ENCODE peak calls at places on chromosomes 11 and 22, in eight cellular contexts. O, B, T, V, K, E, X and Z are unnamed samples. For H3K27me3, the result is how much of the 10 kb centered on the place peaks cover.

GRCh38 chr22:35629406-35630234 is 12.5 kb upstream of the MB start:
- DNase-seq in X (peak), E (peak), O (peak), B (peak), T (peak), V (peak), K (peak), Z (peak)

GRCh38 chr11:73914284-73914683 is 36.5 kb upstream of the DNAJB13 start:
- DNase-seq in B (no peak), E (no peak), V (no peak), X (no peak), O (peak), K (no peak), T (no peak), Z (no peak)

GRCh38 chr11:35321532-35322320 is 97.6 kb downstream of the SLC1A2 start:
- DNase-seq in X (no peak), B (no peak), V (no peak), T (no peak), E (no peak), K (no peak), O (no peak), Z (no peak)

GRCh38 chr11:17343907-17344306 is 7.7 kb upstream of the NCR3LG1 start:
- DNase-seq in V (no peak), B (no peak), O (no peak), E (no peak), K (no peak), X (no peak), T (no peak), Z (no peak)

GRCh38 chr22:17130199-17130598 is 9.0 kb upstream of the TMEM121B start:
- DNase-seq in X (no peak), E (no peak), O (no peak), T (no peak), B (peak), V (no peak), K (no peak), Z (no peak)

GRCh38 chr11:69466039-69466438 is 15.4 kb upstream of the LINC01488 start:
- DNase-seq in B (no peak), E (no peak), X (no peak), K (no peak), T (no peak), V (no peak), O (no peak), Z (no peak)

GRCh38 chr11:124874571-124875255 is 9.5 kb downstream of the ROBO3 start:
- DNase-seq in X (no peak), O (no peak), K (no peak), E (no peak), V (no peak), T (no peak), B (peak), Z (no peak)

GRCh38 chr11:69892986-69893555 is 73.9 kb upstream of the FGF3 start:
- DNase-seq in O (no peak), B (no peak), E (no peak), V (no peak), T (peak), K (no peak), X (no peak), Z (peak)

GRCh38 chr11:11171285-11171684 is 181.8 kb downstream of the CSNK2A3 start:
- DNase-seq in K (peak), B (peak), T (no peak), O (no peak), E (no peak), X (no peak), V (no peak), Z (no peak)

GRCh38 chr11:9139628-9140357 is 48.4 kb upstream of the SCUBE2 start:
- DNase-seq in T (no peak), B (no peak), V (no peak), E (no peak), O (no peak), X (no peak), K (no peak), Z (no peak)

GRCh38 chr22:23829845-23830372 is 8.9 kb downstream of the DERL3 start:
- DNase-seq in X (no peak), O (no peak), K (no peak), B (peak), E (no peak), T (no peak), V (peak), Z (no peak)

GRCh38 chr11:62805991-62806441 is 776 bp upstream of the NXF1 start:
- DNase-seq in K (no peak), E (no peak), B (no peak), X (no peak), O (peak), V (no peak), T (peak), Z (no peak)

GRCh38 chr11:106495046-106495445 is 417.6 kb downstream of the AASDHPPT start:
- DNase-seq in T (no peak), K (no peak), O (no peak), V (no peak), X (no peak), B (no peak), E (no peak), Z (no peak)

GRCh38 chr11:117807482-117808272 is 10.7 kb upstream of the DSCAML1 start:
- DNase-seq in K (peak), V (peak), X (peak), E (no peak), B (peak), T (peak), O (peak), Z (peak)

GRCh38 chr11:35347921-35348331 is 71.4 kb downstream of the SLC1A2 start:
- DNase-seq in X (peak), K (no peak), B (no peak), V (no peak), O (no peak), E (no peak), T (no peak), Z (no peak)

GRCh38 chr11:66266378-66267038 is 1.9 kb upstream of the RAB1B start:
- DNase-seq in T (no peak), E (no peak), V (peak), X (no peak), K (no peak), O (no peak), B (no peak), Z (no peak)

GRCh38 chr11:66268953-66269906 is 791 bp downstream of the RAB1B start:
- DNase-seq in B (no peak), V (no peak), O (peak), T (no peak), K (no peak), E (no peak), X (no peak), Z (no peak)

GRCh38 chr11:66267039-66267378 is 1.4 kb upstream of the RAB1B start:
- DNase-seq in K (no peak), O (no peak), B (no peak), V (no peak), X (no peak), E (no peak), T (no peak), Z (no peak)

GRCh38 chr11:66268210-66268952 is at the start of gene RAB1B:
- DNase-seq in E (peak), B (peak), V (peak), T (peak), X (peak), K (peak), O (peak), Z (peak)

DNA sequence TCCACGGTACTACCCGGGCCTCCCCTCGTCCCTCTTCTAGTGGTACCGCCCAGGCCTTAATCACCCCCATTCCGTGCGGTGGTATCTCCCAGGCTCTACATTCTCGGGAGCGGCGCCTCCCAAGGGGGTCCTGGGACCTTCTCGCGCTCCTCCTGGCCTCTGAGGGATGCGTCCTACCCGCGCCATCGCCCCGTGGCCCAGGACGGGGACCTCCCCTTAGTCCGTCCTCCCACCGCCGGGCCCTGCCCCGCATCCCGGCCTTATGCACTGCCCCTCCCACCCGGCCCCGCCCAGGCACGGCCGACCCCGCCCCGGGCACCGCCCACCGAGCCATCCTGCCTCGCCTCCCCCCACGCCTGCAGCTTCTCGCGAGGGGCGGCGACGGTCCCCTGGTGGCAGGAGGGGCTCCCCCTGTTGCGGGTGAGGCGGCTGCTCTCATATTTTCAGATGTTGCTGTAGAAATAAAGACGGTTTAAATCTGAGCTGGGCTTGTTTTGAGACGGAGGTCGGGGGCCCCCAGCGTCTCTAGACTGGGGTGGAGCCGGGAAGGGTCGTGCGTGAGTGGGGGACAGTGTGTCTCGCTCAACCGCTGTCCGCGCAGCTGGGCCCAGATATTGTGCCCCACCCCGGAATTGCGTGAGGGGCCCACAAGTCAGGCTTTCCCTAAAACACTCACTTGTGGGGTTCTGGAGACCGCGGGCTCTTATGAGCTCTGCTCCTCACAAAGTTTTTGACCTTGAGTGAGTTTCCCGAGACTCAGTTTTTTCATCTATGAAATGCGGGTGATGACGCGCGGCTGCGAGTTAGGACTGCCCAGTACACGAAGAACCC is 845 bp upstream of the RAB1B start:
- DNase-seq in K (peak), V (peak), E (peak), T (peak), X (peak), O (peak), B (peak), Z (peak)
- TF ChIP-seq POLR2AphosphoS5 in K (peak), V (no peak), E (no peak), T (peak), X (peak), O (peak), B (peak), Z (peak)

DNA sequence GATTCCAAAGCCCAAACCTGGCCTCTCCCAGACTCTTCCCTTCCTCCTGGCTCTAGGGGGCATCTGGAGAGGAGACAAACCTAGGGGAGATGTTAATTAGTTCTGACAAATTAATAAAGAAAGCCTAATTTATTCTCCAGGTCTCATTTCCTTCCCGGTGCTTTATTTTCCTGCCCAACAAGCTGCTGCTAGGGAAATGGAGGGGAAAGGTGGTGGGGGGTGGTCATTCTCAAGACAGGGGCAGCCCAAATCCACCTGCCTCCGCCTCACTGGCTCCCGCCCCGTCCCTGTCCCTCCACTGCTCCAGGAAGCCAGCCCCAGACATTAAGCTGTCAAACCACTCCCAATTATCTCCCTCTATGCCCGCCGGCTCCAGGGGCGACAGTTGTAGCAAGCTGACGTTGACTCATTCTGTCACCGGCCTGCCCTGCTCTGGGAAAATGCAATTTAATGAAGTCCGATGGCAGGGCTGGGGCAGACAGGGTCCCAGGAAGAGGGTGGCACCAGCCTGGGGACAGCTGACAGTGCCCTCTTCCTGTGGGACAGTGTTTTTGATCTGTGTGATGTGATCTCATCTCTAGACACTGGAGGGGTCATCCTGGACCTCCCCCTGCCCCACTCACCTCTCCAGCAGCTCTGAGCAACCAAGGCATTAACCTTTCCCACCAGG is 27.3 kb downstream of the NECTIN1 start:
- DNase-seq in B (no peak), V (no peak), E (no peak), T (no peak), X (no peak), O (no peak), K (no peak), Z (no peak)
- TF ChIP-seq EP300 in B (no peak), V (no peak), E (no peak), T (no peak), X (no peak), O (no peak), K (no peak), Z (no peak)

GRCh38 chr11:32426819-32427615 is 8.3 kb downstream of the WT1 start:
- DNase-seq in X (no peak), E (no peak), V (no peak), O (peak), K (no peak), B (no peak), T (no peak), Z (no peak)
- H3K27me3 ChIP-seq in X (half or more), E (half or more), V (half or more), O (under half), K (under half), B (half or more), T (half or more), Z (half or more)

GRCh38 chr11:1532606-1533341 is 39.3 kb downstream of the DUSP8 start:
- DNase-seq in B (no peak), X (no peak), T (no peak), V (no peak), O (no peak), E (no peak), K (no peak), Z (no peak)
- TF ChIP-seq POLR2AphosphoS5 in B (no peak), X (peak), T (no peak), V (no peak), O (no peak), E (no peak), K (no peak), Z (no peak)

GRCh38 chr22:49969751-49970527 is 9.4 kb downstream of the PIM3 start:
- DNase-seq in O (no peak), K (no peak), E (no peak), T (no peak), X (no peak), V (peak), B (peak), Z (peak)
- TF ChIP-seq EP300 in O (no peak), K (no peak), E (no peak), T (no peak), X (no peak), V (no peak), B (no peak), Z (no peak)